ENCODE peak calls at places on chromosome 9, in eight cellular contexts. O is fibroblast of the conjunctiva, H is SW 1271, V is mesenchymal stem cell, E is omental fat pad, L is heart left ventricle, D is foreskin fibroblast, T is GM10248. I is an unnamed sample.
A peak's percentile ranks its signal among the peaks of the same experiment; 100 is the strongest.

GRCh38 chr9:5543875-5544702 is 33.8 kb downstream of the PDCD1LG2 start:
- DNase-seq in O (no peak), H (no peak), V (no peak), E (no peak), L (no peak), D (no peak), T (no peak), I (no peak)

GRCh38 chr9:133928248-133928764 is 63.8 kb downstream of the VAV2 start:
- DNase-seq in O (no peak), H (no peak), V (no peak), E (no peak), L (no peak), D (no peak), T (no peak), I (no peak)

GRCh38 chr9:19926774-19927173 is 137.9 kb upstream of the SLC24A2 start:
- DNase-seq in O (no peak), H (no peak), V (no peak), E (no peak), L (no peak), D (no peak), T (no peak), I (no peak)

GRCh38 chr9:114786251-114786650 is 19.6 kb downstream of the TNFSF15 start:
- DNase-seq in O (peak; percentile 74), H (no peak), V (peak; percentile 82), E (no peak), L (no peak), D (no peak), T (no peak), I (no peak)

GRCh38 chr9:133202145-133202513 is 6.9 kb downstream of the OBP2B start:
- DNase-seq in O (no peak), H (no peak), V (no peak), E (no peak), L (no peak), D (no peak), T (no peak), I (no peak)

GRCh38 chr9:121246821-121247511 is 21.0 kb upstream of the GSN start:
- DNase-seq in O (peak; percentile 73), H (no peak), V (peak; percentile 65), E (no peak), L (peak; percentile 36), D (peak; percentile 85), T (no peak), I (no peak)

GRCh38 chr9:127347831-127348699 is 48.9 kb upstream of the SLC2A8 start:
- DNase-seq in O (peak; percentile 56), H (no peak), V (peak; percentile 47), E (no peak), L (no peak), D (peak; percentile 66), T (peak; percentile 32), I (peak; percentile 14)

GRCh38 chr9:127166651-127167524 is 44.5 kb upstream of the ANGPTL2 start:
- DNase-seq in O (peak; percentile 59), H (no peak), V (no peak), E (no peak), L (no peak), D (no peak), T (peak; percentile 77), I (peak; percentile 70)

GRCh38 chr9:127035423-127035822 is 87.0 kb downstream of the ANGPTL2 start:
- DNase-seq in O (peak; percentile 53), H (no peak), V (peak; percentile 73), E (no peak), L (peak; percentile 62), D (peak; percentile 74), T (no peak), I (no peak)

GRCh38 chr9:127644943-127645342 is 32.9 kb downstream of the STXBP1 start:
- DNase-seq in O (no peak), H (no peak), V (no peak), E (no peak), L (no peak), D (no peak), T (no peak), I (no peak)

GRCh38 chr9:68562456-68562855 is 21.8 kb upstream of the TMEM252 start:
- DNase-seq in O (no peak), H (no peak), V (no peak), E (no peak), L (no peak), D (no peak), T (no peak), I (no peak)

GRCh38 chr9:37242089-37242488 is 121.7 kb downstream of the ZCCHC7 start:
- DNase-seq in O (no peak), H (no peak), V (no peak), E (no peak), L (no peak), D (no peak), T (no peak), I (no peak)